ENCODE peak calls at places on chromosomes 2 and 18, in eight cellular contexts. V, D, K, S, U, R, J and A are unnamed samples.

GRCh38 chr2:30935795-30936194 is 128.5 kb upstream of the CAPN13 start:
- DNase-seq in V (no peak), R (no peak), S (no peak), J (no peak), D (no peak), U (no peak), K (no peak), A (no peak)

GRCh38 chr18:23143059-23143831 is 8.0 kb downstream of the CABLES1 start:
- DNase-seq in D (peak; percentile 78), U (no peak), K (peak; percentile 26), J (peak; percentile 15), V (no peak), R (peak; percentile 63), S (peak; percentile 39), A (no peak)

GRCh38 chr18:43380098-43380672 is 102.9 kb upstream of the SYT4 start:
- DNase-seq in D (no peak), K (no peak), J (no peak), V (no peak), S (no peak), U (no peak), R (no peak), A (no peak)

GRCh38 chr2:127342101-127342500 is 45.7 kb downstream of the MAP3K2 start:
- DNase-seq in R (no peak), K (no peak), S (no peak), V (no peak), J (no peak), D (no peak), U (no peak), A (no peak)

GRCh38 chr2:223797811-223798721 is 39.3 kb downstream of the AP1S3 start:
- DNase-seq in R (peak; percentile 36), U (no peak), D (no peak), J (no peak), V (no peak), S (peak; percentile 58), K (peak; percentile 54), A (no peak)

GRCh38 chr2:157692768-157693167 is 64.1 kb upstream of the ACVR1C start:
- DNase-seq in K (peak; percentile 94), V (no peak), J (no peak), U (no peak), D (no peak), R (peak; percentile 92), S (peak; percentile 74), A (no peak)

GRCh38 chr2:230423851-230424458 is 8.0 kb downstream of the SP100 start:
- DNase-seq in D (peak; percentile 70), K (no peak), V (no peak), R (peak; percentile 53), U (no peak), J (no peak), S (no peak), A (no peak)

GRCh38 chr2:41151746-41152145 is 699.9 kb upstream of the SLC8A1 start:
- DNase-seq in U (no peak), V (no peak), J (no peak), K (peak; percentile 49), S (no peak), D (no peak), R (no peak), A (no peak)

GRCh38 chr2:98501223-98501622 is 56.6 kb downstream of the INPP4A start:
- DNase-seq in J (no peak), V (no peak), R (no peak), K (no peak), U (no peak), D (no peak), S (no peak), A (no peak)

GRCh38 chr18:22346342-22346967 is 71.3 kb downstream of the CTAGE1 start:
- DNase-seq in D (no peak), R (peak; percentile 48), J (peak; percentile 46), K (peak; percentile 56), U (no peak), S (peak; percentile 38), V (no peak), A (peak; percentile 39)

GRCh38 chr2:237431372-237431771 is 17.4 kb upstream of the COL6A3 start:
- DNase-seq in V (no peak), J (peak; percentile 50), U (no peak), R (peak; percentile 92), K (peak; percentile 96), D (no peak), S (no peak), A (no peak)

GRCh38 chr2:80117401-80117800 is 187.2 kb downstream of the LRRTM1 start:
- DNase-seq in U (no peak), V (no peak), R (no peak), D (no peak), K (no peak), S (no peak), J (no peak), A (no peak)

GRCh38 chr2:80643598-80643997 is 339.0 kb upstream of the LRRTM1 start:
- DNase-seq in R (no peak), V (no peak), D (no peak), K (no peak), U (no peak), S (no peak), J (no peak), A (no peak)

GRCh38 chr2:144708641-144709040 is 188.7 kb upstream of the ZEB2 start:
- DNase-seq in D (no peak), R (no peak), J (no peak), K (no peak), V (no peak), S (no peak), U (no peak), A (no peak)

GRCh38 chr18:3153107-3153704 is 66.6 kb downstream of the MYOM1 start:
- DNase-seq in K (no peak), S (no peak), R (no peak), V (peak; percentile 61), U (no peak), J (no peak), D (no peak), A (no peak)

GRCh38 chr2:3446381-3446780 is 66.9 kb downstream of the TRAPPC12 start:
- DNase-seq in U (no peak), S (no peak), K (no peak), D (no peak), J (no peak), V (no peak), R (no peak), A (no peak)

GRCh38 chr2:201254331-201254730 is 6.0 kb upstream of the CASP8 start:
- DNase-seq in R (peak; percentile 72), D (no peak), V (peak; percentile 22), S (peak; percentile 82), K (no peak), U (no peak), J (peak; percentile 49), A (no peak)

GRCh38 chr2:127173073-127173472 is 47.0 kb downstream of the CYP27C1 start:
- DNase-seq in V (peak; percentile 75), K (peak; percentile 85), J (no peak), U (no peak), D (no peak), R (peak; percentile 97), S (peak; percentile 86), A (no peak)

GRCh38 chr2:105775809-105776559 is 31.3 kb downstream of the NCK2 start:
- DNase-seq in V (no peak), R (peak; percentile 48), D (no peak), S (no peak), K (no peak), U (no peak), J (peak; percentile 63), A (peak; percentile 66)

GRCh38 chr2:95165371-95166064 is at the start of gene ZNF2:
- DNase-seq in S (peak; percentile 99), R (peak; percentile 97), K (peak; percentile 99), J (peak; percentile 98), D (peak; percentile 99), V (peak; percentile 96), U (peak; percentile 95), A (peak; percentile 97)

GRCh38 chr2:30733829-30734520 is 73.3 kb downstream of the CAPN13 start:
- DNase-seq in J (no peak), U (no peak), S (no peak), K (no peak), R (no peak), V (no peak), D (peak; percentile 41), A (no peak)

GRCh38 chr2:19744456-19744855 is 157.3 kb downstream of the TTC32 start:
- DNase-seq in D (no peak), J (no peak), S (no peak), V (no peak), U (no peak), K (no peak), R (no peak), A (no peak)

GRCh38 chr18:34808389-34808788 is 98.3 kb downstream of the DTNA start:
- DNase-seq in V (no peak), U (no peak), D (no peak), S (no peak), J (no peak), R (no peak), K (no peak), A (no peak)